ENCODE peak calls at places on chromosome 17, in four cellular contexts. One of them, this sample, is unnamed.

GRCh38 chr17:9360610-9361571 is 214.7 kb downstream of the STX8 start:
- DNase-seq in GM12878: no peak
- DNase-seq in HepG2: peak; percentile 90
- DNase-seq in H1: no peak
- DNase-seq in this sample: no peak

GRCh38 chr17:61570118-61570517 is 20.9 kb downstream of the NACA2 start:
- DNase-seq in GM12878: no peak
- DNase-seq in HepG2: no peak
- DNase-seq in H1: no peak
- DNase-seq in this sample: no peak

GRCh38 chr17:3574231-3574630 is 16.6 kb upstream of the TRPV3 start:
- DNase-seq in GM12878: no peak
- DNase-seq in HepG2: no peak
- DNase-seq in H1: no peak
- DNase-seq in this sample: no peak

GRCh38 chr17:3535253-3535995 is 22.2 kb downstream of the TRPV3 start:
- DNase-seq in GM12878: no peak
- DNase-seq in HepG2: no peak
- DNase-seq in H1: peak; percentile 70
- DNase-seq in this sample: peak; percentile 67

GRCh38 chr17:50721194-50722010 is 2.0 kb downstream of the LUC7L3 start:
- DNase-seq in GM12878: no peak
- DNase-seq in HepG2: no peak
- DNase-seq in H1: no peak
- DNase-seq in this sample: no peak

GRCh38 chr17:75271955-75272847 is 1.2 kb upstream of the MIF4GD start:
- DNase-seq in GM12878: no peak
- DNase-seq in HepG2: no peak
- DNase-seq in H1: no peak
- DNase-seq in this sample: no peak

GRCh38 chr17:57911834-57912673 is 43.2 kb downstream of the CUEDC1 start:
- DNase-seq in GM12878: no peak
- DNase-seq in HepG2: peak; percentile 86
- DNase-seq in H1: no peak
- DNase-seq in this sample: no peak

GRCh38 chr17:69485126-69485724 is 70.7 kb downstream of the MAP2K6 start:
- DNase-seq in GM12878: no peak
- DNase-seq in HepG2: no peak
- DNase-seq in H1: no peak
- DNase-seq in this sample: no peak

GRCh38 chr17:39027037-39027436 is 59.8 kb upstream of the FBXO47 start:
- DNase-seq in GM12878: no peak
- DNase-seq in HepG2: no peak
- DNase-seq in H1: no peak
- DNase-seq in this sample: no peak

GRCh38 chr17:32267690-32268205 is 2.1 kb downstream of the RHBDL3 start:
- DNase-seq in GM12878: no peak
- DNase-seq in HepG2: no peak
- DNase-seq in H1: no peak
- DNase-seq in this sample: no peak

GRCh38 chr17:73705594-73705993 is 61.3 kb upstream of the SDK2 start:
- DNase-seq in GM12878: no peak
- DNase-seq in HepG2: no peak
- DNase-seq in H1: no peak
- DNase-seq in this sample: no peak

GRCh38 chr17:81483862-81484194 is 28.8 kb downstream of the ACTG1 start:
- DNase-seq in GM12878: no peak
- DNase-seq in HepG2: no peak
- DNase-seq in H1: no peak
- DNase-seq in this sample: no peak

GRCh38 chr17:80035937-80036714 is at the start of gene CCDC40:
- DNase-seq in GM12878: no peak
- DNase-seq in HepG2: peak; percentile 72
- DNase-seq in H1: no peak
- DNase-seq in this sample: no peak

GRCh38 chr17:71527311-71527710 is 593.5 kb upstream of the SOX9 start:
- DNase-seq in GM12878: no peak
- DNase-seq in HepG2: no peak
- DNase-seq in H1: no peak
- DNase-seq in this sample: no peak

GRCh38 chr17:71528210-71528609 is 592.6 kb upstream of the SOX9 start:
- DNase-seq in GM12878: no peak
- DNase-seq in HepG2: no peak
- DNase-seq in H1: no peak
- DNase-seq in this sample: no peak

GRCh38 chr17:71535311-71535710 is 585.5 kb upstream of the SOX9 start:
- DNase-seq in GM12878: no peak
- DNase-seq in HepG2: no peak
- DNase-seq in H1: no peak
- DNase-seq in this sample: no peak

GRCh38 chr17:71530227-71530626 is 590.6 kb upstream of the SOX9 start:
- DNase-seq in GM12878: no peak
- DNase-seq in HepG2: no peak
- DNase-seq in H1: no peak
- DNase-seq in this sample: no peak
- H3K36me3 ChIP-seq in GM12878: no peaks in the 10 kb centered on the region
- H3K36me3 ChIP-seq in HepG2: no peaks in the 10 kb centered on the region
- H3K36me3 ChIP-seq in H1: no peaks in the 10 kb centered on the region
- H3K36me3 ChIP-seq in this sample: no peaks in the 10 kb centered on the region

GRCh38 chr17:8159459-8160223 is 3.1 kb downstream of the VAMP2 start:
- DNase-seq in GM12878: no peak
- DNase-seq in HepG2: no peak
- DNase-seq in H1: no peak
- DNase-seq in this sample: no peak

GRCh38 chr17:8156174-8156992 is 4.2 kb upstream of the PER1 start:
- DNase-seq in GM12878: peak; percentile 100
- DNase-seq in HepG2: peak; percentile 98
- DNase-seq in H1: peak; percentile 100
- DNase-seq in this sample: peak; percentile 99

GRCh38 chr17:8159032-8159400 is 3.7 kb downstream of the VAMP2 start:
- DNase-seq in GM12878: no peak
- DNase-seq in HepG2: no peak
- DNase-seq in H1: no peak
- DNase-seq in this sample: no peak

GRCh38 chr17:8160224-8160577 is 2.5 kb downstream of the VAMP2 start:
- DNase-seq in GM12878: no peak
- DNase-seq in HepG2: no peak
- DNase-seq in H1: no peak
- DNase-seq in this sample: no peak

GRCh38 chr17:8158267-8159031 is 4.3 kb downstream of the VAMP2 start:
- DNase-seq in GM12878: no peak
- DNase-seq in HepG2: peak; percentile 81
- DNase-seq in H1: no peak
- DNase-seq in this sample: no peak
- TF ChIP-seq SUZ12 in GM12878: no peak
- TF ChIP-seq SUZ12 in HepG2: no peak
- TF ChIP-seq SUZ12 in H1: no peak
- TF ChIP-seq SUZ12 in this sample: no peak

DNA sequence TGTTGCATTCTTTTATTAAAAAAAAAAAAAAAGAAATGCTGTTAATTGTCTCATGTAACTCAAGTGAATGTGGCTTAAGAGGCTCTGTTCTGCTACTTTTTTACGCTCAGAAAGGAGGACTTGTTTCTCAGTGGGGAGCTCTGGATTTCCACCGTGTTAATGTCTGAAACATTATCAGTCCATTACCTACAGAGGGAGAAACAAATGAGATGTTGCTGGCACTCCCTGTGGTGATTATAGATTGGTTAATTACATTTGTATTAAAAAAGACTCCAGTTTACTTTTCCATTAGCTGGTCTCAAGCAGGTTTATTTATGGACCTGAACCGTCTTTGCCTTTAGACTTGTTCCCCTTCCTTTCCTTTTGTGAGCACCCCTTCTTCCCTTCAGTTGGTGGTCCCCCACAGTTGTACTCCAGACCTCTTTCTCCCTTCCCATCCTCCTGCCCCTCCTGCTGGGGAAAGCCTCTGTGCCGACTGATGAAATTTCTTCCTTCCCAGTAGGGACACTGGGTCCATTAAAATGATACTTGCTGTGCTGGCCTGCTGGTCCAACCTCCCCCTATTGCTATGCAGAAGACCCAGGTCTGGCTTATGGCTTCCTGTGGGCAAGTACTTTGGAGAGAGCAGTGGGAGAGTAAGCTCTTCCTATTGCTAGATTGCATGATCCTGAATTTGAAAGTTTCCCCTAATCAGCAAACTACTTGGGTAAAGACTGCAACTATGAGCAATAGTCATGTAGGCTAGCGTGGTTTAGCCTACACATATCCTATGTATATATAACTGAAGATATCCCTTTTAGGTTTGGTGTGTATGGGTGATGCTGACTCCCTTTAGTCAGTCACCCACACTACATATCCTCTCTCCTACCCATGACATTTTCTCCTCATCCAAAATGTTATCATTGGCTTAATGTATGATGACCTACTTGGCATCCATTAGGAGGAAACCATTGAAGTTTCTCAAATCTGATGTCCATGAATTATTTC is 8.1 kb downstream of the CDC6 start:
- DNase-seq in GM12878: no peak
- DNase-seq in HepG2: no peak
- DNase-seq in H1: no peak
- DNase-seq in this sample: no peak
- H3K4me3 ChIP-seq in GM12878: no peak overlapping the region
- H3K4me3 ChIP-seq in HepG2: no peak overlapping the region
- H3K4me3 ChIP-seq in H1: peak overlapping the region; percentile 7
- H3K4me3 ChIP-seq in this sample: no peak overlapping the region

DNA sequence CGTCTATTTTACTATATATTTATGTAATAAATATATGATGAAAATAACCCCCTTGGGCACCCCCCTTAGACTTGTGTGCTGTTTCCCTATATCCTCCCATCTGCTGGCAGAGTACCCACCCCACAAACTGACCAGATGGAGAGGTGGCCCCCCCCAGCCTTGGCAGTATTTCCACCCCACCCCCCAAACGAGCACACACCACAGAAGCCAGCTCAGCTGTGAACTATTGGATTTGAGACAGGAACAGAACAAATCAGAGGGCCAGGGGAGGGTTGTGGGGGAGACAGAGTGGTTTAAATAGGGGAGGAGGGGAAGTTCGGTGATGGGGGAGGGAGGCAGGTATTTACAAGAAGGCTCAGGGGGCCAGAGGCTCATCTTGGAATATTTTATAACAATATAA is 7.8 kb downstream of the NR1D1 start:
- DNase-seq in GM12878: no peak
- DNase-seq in HepG2: no peak
- DNase-seq in H1: no peak
- DNase-seq in this sample: no peak
- H3K36me3 ChIP-seq in GM12878: peaks cover 6% of the 10 kb centered on the region
- H3K36me3 ChIP-seq in HepG2: peaks cover 60% of the 10 kb centered on the region
- H3K36me3 ChIP-seq in H1: peaks cover 11% of the 10 kb centered on the region
- H3K36me3 ChIP-seq in this sample: peaks cover 52% of the 10 kb centered on the region

GRCh38 chr17:65941500-65941899 is 250.4 kb downstream of the CEP112 start:
- DNase-seq in GM12878: no peak
- DNase-seq in HepG2: no peak
- DNase-seq in H1: no peak
- DNase-seq in this sample: no peak

GRCh38 chr17:65942592-65942991 is 249.3 kb downstream of the CEP112 start:
- DNase-seq in GM12878: no peak
- DNase-seq in HepG2: no peak
- DNase-seq in H1: no peak
- DNase-seq in this sample: no peak
- TF ChIP-seq SUZ12 in GM12878: no peak
- TF ChIP-seq SUZ12 in HepG2: no peak
- TF ChIP-seq SUZ12 in H1: no peak
- TF ChIP-seq SUZ12 in this sample: no peak

GRCh38 chr17:77376795-77377751 is 236.3 kb downstream of the SEC14L1 start:
- DNase-seq in GM12878: no peak
- DNase-seq in HepG2: peak; percentile 95
- DNase-seq in H1: no peak
- DNase-seq in this sample: no peak
- H3K4me3 ChIP-seq in GM12878: no peak overlapping the region
- H3K4me3 ChIP-seq in HepG2: peak overlapping the region; percentile 91
- H3K4me3 ChIP-seq in H1: no peak overlapping the region
- H3K4me3 ChIP-seq in this sample: no peak overlapping the region

GRCh38 chr17:4893721-4894560 is 5.4 kb upstream of the C17orf107 start:
- DNase-seq in GM12878: no peak
- DNase-seq in HepG2: no peak
- DNase-seq in H1: no peak
- DNase-seq in this sample: no peak

GRCh38 chr17:4897198-4897657 is 2.1 kb upstream of the C17orf107 start:
- DNase-seq in GM12878: no peak
- DNase-seq in HepG2: no peak
- DNase-seq in H1: no peak
- DNase-seq in this sample: no peak

GRCh38 chr17:4896332-4897197 is 2.8 kb upstream of the C17orf107 start:
- DNase-seq in GM12878: no peak
- DNase-seq in HepG2: no peak
- DNase-seq in H1: no peak
- DNase-seq in this sample: no peak

GRCh38 chr17:4895121-4895520 is 4.2 kb upstream of the C17orf107 start:
- DNase-seq in GM12878: no peak
- DNase-seq in HepG2: no peak
- DNase-seq in H1: no peak
- DNase-seq in this sample: no peak

DNA sequence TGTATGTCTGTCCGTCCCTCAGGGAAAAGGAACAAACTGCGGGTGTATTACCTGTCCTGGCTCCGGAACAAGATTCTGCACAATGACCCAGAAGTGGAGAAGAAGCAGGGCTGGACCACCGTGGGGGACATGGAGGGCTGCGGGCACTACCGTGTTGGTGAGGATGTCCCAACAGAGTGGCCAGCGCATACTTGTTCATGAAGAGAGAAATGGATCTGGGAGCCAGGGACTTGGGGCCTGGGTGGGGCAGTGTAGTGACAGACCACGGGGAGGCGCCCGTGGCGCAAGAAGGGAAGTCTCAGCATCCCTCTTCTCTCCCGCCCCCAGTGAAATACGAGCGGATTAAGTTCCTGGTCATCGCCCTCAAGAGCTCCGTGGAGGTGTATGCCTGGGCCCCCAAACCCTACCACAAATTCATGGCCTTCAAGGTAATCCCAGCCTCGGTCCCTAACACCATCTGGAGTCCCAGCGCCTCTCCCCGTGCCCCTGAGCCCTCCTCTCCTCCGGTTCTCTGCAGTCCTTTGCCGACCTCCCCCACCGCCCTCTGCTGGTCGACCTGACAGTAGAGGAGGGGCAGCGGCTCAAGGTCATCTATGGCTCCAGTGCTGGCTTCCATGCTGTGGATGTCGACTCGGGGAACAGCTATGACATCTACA is 3.5 kb upstream of the C17orf107 start:
- DNase-seq in GM12878: no peak
- DNase-seq in HepG2: no peak
- DNase-seq in H1: no peak
- DNase-seq in this sample: no peak
- H3K36me3 ChIP-seq in GM12878: peaks cover 20% of the 10 kb centered on the region
- H3K36me3 ChIP-seq in HepG2: peaks cover 62% of the 10 kb centered on the region
- H3K36me3 ChIP-seq in H1: peaks cover 30% of the 10 kb centered on the region
- H3K36me3 ChIP-seq in this sample: peaks cover 75% of the 10 kb centered on the region

GRCh38 chr17:31099051-31099450 is 4.3 kb downstream of the NF1 start:
- DNase-seq in GM12878: no peak
- DNase-seq in HepG2: no peak
- DNase-seq in H1: no peak
- DNase-seq in this sample: no peak
- TF ChIP-seq SUZ12 in GM12878: no peak
- TF ChIP-seq SUZ12 in HepG2: no peak
- TF ChIP-seq SUZ12 in H1: no peak
- TF ChIP-seq SUZ12 in this sample: no peak

This sample was measured in NT2/D1.